ENCODE peak calls at places on chromosome 9, in nine cellular contexts. D is anterior cingulate cortex; H is stimulated activated CD4-positive, alpha-beta T cell treated with anti-CD3 and anti-CD28 coated beads, Interleukin-1b, Interleukin-23, amount 100 ng/mL, for 48 hours; U is prostate gland; O is stimulated activated CD8-positive, alpha-beta memory T cell treated with anti-CD3 and anti-CD28 coated beads, Interleukin-2, amount 100 ng/mL, for 48 hours; L is GM06990; P is hippocampal formation; E is posterior vena cava; N is activated CD4-positive, alpha-beta T cell treated with anti-CD3 and anti-CD28 coated beads, Interleukin-2, amount 10 ng/mL, durations not matched to agents 7 days and 5 days. M is an unnamed sample.

GRCh38 chr9:108047264-108047663 is 557.7 kb upstream of the KLF4 start:
- DNase-seq in D (no peak), H (no peak), U (no peak), O (no peak), L (no peak), P (no peak), E (no peak), N (no peak), M (no peak)

GRCh38 chr9:97928968-97929604 is 6.8 kb upstream of the TRMO start:
- DNase-seq in D (no peak), H (no peak), U (no peak), O (no peak), L (no peak), P (no peak), E (no peak), N (no peak), M (no peak)

GRCh38 chr9:97635026-97635425 is 1.4 kb downstream of the NCBP1 start:
- DNase-seq in D (no peak), H (no peak), U (no peak), O (no peak), L (no peak), P (no peak), E (no peak), N (no peak), M (no peak)

GRCh38 chr9:32672478-32672877 is 37.0 kb upstream of the TAF1L start:
- DNase-seq in D (no peak), H (no peak), U (no peak), O (no peak), L (no peak), P (no peak), E (no peak), N (no peak), M (peak)

GRCh38 chr9:88748566-88749238 is 213.7 kb downstream of the NXNL2 start:
- DNase-seq in D (no peak), H (no peak), U (no peak), O (no peak), L (no peak), P (no peak), E (no peak), N (no peak), M (no peak)

GRCh38 chr9:130662099-130662926 is 2.1 kb upstream of the PRDM12 start:
- DNase-seq in D (no peak), H (no peak), U (no peak), O (no peak), L (no peak), P (no peak), E (no peak), N (no peak), M (no peak)

GRCh38 chr9:120265791-120266190 is 314.2 kb downstream of the CDK5RAP2 start:
- DNase-seq in D (no peak), H (no peak), U (no peak), O (no peak), L (no peak), P (no peak), E (no peak), N (no peak), M (no peak)

GRCh38 chr9:111957856-111958631 is 61.4 kb downstream of the UGCG start:
- DNase-seq in D (no peak), H (peak), U (no peak), O (no peak), L (no peak), P (peak), E (no peak), N (peak), M (peak)

GRCh38 chr9:714675-715074 is 126.8 kb upstream of the DMRT1 start:
- DNase-seq in D (no peak), H (no peak), U (no peak), O (no peak), L (no peak), P (no peak), E (no peak), N (no peak), M (no peak)

GRCh38 chr9:76198336-76198735 is 195.9 kb downstream of the RFK start:
- DNase-seq in D (no peak), H (no peak), U (no peak), O (no peak), L (no peak), P (no peak), E (no peak), N (no peak), M (no peak)

GRCh38 chr9:5122542-5122941 is 62.9 kb downstream of the INSL6 start:
- DNase-seq in D (no peak), H (no peak), U (no peak), O (no peak), L (no peak), P (no peak), E (no peak), N (no peak), M (no peak)

GRCh38 chr9:108823829-108824228 is 32.0 kb downstream of the ACTL7B start:
- DNase-seq in D (no peak), H (no peak), U (no peak), O (no peak), L (no peak), P (no peak), E (no peak), N (no peak), M (no peak)

GRCh38 chr9:9949368-9949767 is 663.4 kb downstream of the PTPRD start:
- DNase-seq in D (no peak), H (no peak), U (no peak), O (no peak), L (no peak), P (no peak), E (no peak), N (no peak), M (no peak)

GRCh38 chr9:135839516-135839915 is 67.8 kb downstream of the CAMSAP1 start:
- DNase-seq in D (no peak), H (no peak), U (no peak), O (no peak), L (no peak), P (no peak), E (peak), N (no peak), M (no peak)

M was measured in non-pigmented ciliary epithelial cell.